ENCODE peak calls at places on chromosomes 4 and X, in four cellular contexts. G is IMR-90, U is K562, C is GM12878. A is an unnamed sample.
A peak's percentile ranks its signal among the peaks of the same experiment; 100 is the strongest.

GRCh38 chr4:56732301-56732700 is 51.2 kb upstream of the HOPX start:
- DNase-seq in G (no peak), U (no peak), C (no peak), A (no peak)

GRCh38 chrX:22922961-22923360 is 76.8 kb upstream of the DDX53 start:
- DNase-seq in G (peak; percentile 60), U (no peak), C (no peak), A (no peak)

GRCh38 chr4:139920552-139920951 is 233.4 kb downstream of the MAML3 start:
- DNase-seq in G (no peak), U (no peak), C (no peak), A (no peak)

GRCh38 chrX:45774961-45775360 is 574.3 kb upstream of the DIPK2B start:
- DNase-seq in G (peak; percentile 81), U (no peak), C (no peak), A (no peak)

GRCh38 chrX:107766470-107767140 is 9.0 kb downstream of the TSC22D3 start:
- DNase-seq in G (peak; percentile 21), U (no peak), C (no peak), A (no peak)

GRCh38 chr4:10620935-10621488 is 63.6 kb downstream of the CLNK start:
- DNase-seq in G (no peak), U (no peak), C (no peak), A (no peak)

GRCh38 chrX:125444659-125445058 is 125.0 kb downstream of the TEX13C start:
- DNase-seq in G (no peak), U (peak; percentile 66), C (no peak), A (no peak)

GRCh38 chr4:152436384-152436783 is 99.5 kb downstream of the FBXW7 start:
- DNase-seq in G (no peak), U (no peak), C (no peak), A (no peak)

GRCh38 chr4:54232151-54232688 is 3.1 kb downstream of the PDGFRA start:
- DNase-seq in G (no peak), U (no peak), C (no peak), A (no peak)

GRCh38 chr4:160825644-160826338 is 1338.0 kb downstream of the FSTL5 start:
- DNase-seq in G (no peak), U (no peak), C (no peak), A (no peak)

GRCh38 chr4:122163301-122163700 is 11.2 kb downstream of the BLTP1 start:
- DNase-seq in G (no peak), U (no peak), C (no peak), A (no peak)

GRCh38 chr4:14700544-14700943 is 301.7 kb upstream of the CPEB2 start:
- DNase-seq in G (no peak), U (no peak), C (no peak), A (no peak)

GRCh38 chrX:17631647-17632046 is 105.6 kb upstream of the SCML1 start:
- DNase-seq in G (no peak), U (no peak), C (no peak), A (no peak)

GRCh38 chrX:122934131-122934530 is 249.9 kb upstream of the GRIA3 start:
- DNase-seq in G (no peak), U (no peak), C (no peak), A (no peak)

GRCh38 chr4:147428583-147428982 is 52.3 kb upstream of the EDNRA start:
- DNase-seq in G (no peak), U (no peak), C (no peak), A (no peak)

GRCh38 chr4:3848323-3848722 is 82.1 kb downstream of the ADRA2C start:
- DNase-seq in G (no peak), U (no peak), C (no peak), A (no peak)

GRCh38 chr4:56757270-56757746 is 64.2 kb downstream of the SPINK2 start:
- DNase-seq in G (peak; percentile 75), U (no peak), C (no peak), A (peak; percentile 25)

GRCh38 chrX:25178555-25178954 is 162.8 kb upstream of the ARX start:
- DNase-seq in G (no peak), U (no peak), C (no peak), A (no peak)

GRCh38 chr4:53702334-53703266 is 111.3 kb upstream of the LNX1 start:
- DNase-seq in G (peak; percentile 77), U (no peak), C (peak; percentile 88), A (peak; percentile 70)

GRCh38 chr4:94532016-94532789 is 80.5 kb downstream of the PDLIM5 start:
- DNase-seq in G (peak; percentile 57), U (peak; percentile 77), C (no peak), A (no peak)

GRCh38 chr4:18075823-18076433 is 54.4 kb upstream of the LCORL start:
- DNase-seq in G (peak; percentile 12), U (peak; percentile 74), C (no peak), A (no peak)

GRCh38 chrX:10135561-10136399 is 21.0 kb upstream of the CLCN4 start:
- DNase-seq in G (no peak), U (no peak), C (no peak), A (no peak)

GRCh38 chr4:124334119-124334518 is 378.4 kb downstream of the ANKRD50 start:
- DNase-seq in G (peak; percentile 89), U (peak; percentile 57), C (no peak), A (peak; percentile 65)

GRCh38 chr4:107153228-107153627 is 117.1 kb upstream of the DKK2 start:
- DNase-seq in G (no peak), U (peak; percentile 1), C (no peak), A (no peak)

GRCh38 chr4:74451214-74451661 is 6.3 kb downstream of the AREG start:
- DNase-seq in G (peak; percentile 71), U (peak; percentile 82), C (no peak), A (peak; percentile 30)

GRCh38 chr4:17128268-17128667 is 229.8 kb upstream of the LDB2 start:
- DNase-seq in G (peak; percentile 44), U (no peak), C (no peak), A (no peak)

GRCh38 chr4:69760455-69760854 is at the start of gene SULT1B1:
- DNase-seq in G (peak; percentile 43), U (no peak), C (no peak), A (no peak)
- TF ChIP-seq ELK1 in G (no peak), U (no peak), C (no peak), A (no peak)

DNA sequence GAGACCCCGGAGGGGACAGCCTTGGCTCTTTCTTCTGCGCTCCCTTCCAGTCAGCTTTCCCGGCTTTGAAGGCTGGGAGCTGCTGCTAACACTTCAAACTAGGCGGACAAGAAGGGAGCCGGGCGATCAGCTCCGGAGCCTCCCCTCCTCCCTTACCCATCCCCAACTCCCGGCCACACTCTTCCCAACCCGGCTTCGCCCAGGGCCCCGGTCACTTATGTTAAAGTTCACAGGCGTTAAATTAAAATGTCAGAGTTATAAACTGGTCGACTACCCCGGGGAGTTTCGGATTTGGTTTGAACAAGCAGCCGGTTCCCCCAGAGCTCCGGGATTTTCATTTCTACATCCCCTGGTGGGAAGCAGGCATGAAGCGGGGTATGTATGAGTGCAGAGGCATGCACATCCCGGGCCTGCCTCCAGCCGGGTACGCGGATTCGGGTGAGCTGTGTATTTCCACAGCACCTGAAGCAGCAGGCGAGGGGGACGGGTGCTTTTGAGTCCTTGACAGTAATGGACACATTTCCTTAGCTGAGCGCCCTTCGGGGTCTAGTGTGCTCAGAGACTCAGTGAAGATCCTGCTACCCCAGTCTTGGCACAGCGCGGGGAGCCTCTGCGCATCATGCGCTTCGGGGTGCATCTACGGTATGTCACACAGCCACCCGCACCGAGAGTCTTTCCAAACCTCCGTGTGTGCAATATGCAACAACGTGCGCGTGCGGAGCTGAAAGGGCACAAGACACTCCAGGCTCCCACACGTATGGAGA is 883 bp downstream of the UNC5C start:
- DNase-seq in G (no peak), U (no peak), C (no peak), A (no peak)
- TF ChIP-seq ELK1 in G (no peak), U (no peak), C (no peak), A (no peak)

GRCh38 chrX:44338361-44338760 is 5.1 kb downstream of the EFHC2 start:
- DNase-seq in G (no peak), U (no peak), C (no peak), A (no peak)

GRCh38 chrX:44343412-44343942 is at the start of gene EFHC2:
- DNase-seq in G (no peak), U (peak; percentile 64), C (no peak), A (peak; percentile 19)

GRCh38 chrX:44342866-44343265 is 606 bp downstream of the EFHC2 start:
- DNase-seq in G (no peak), U (no peak), C (no peak), A (no peak)

GRCh38 chrX:44344687-44345086 is 1.2 kb upstream of the EFHC2 start:
- DNase-seq in G (no peak), U (peak; percentile 67), C (no peak), A (no peak)

GRCh38 chrX:44344194-44344593 is 722 bp upstream of the EFHC2 start:
- DNase-seq in G (no peak), U (peak; percentile 76), C (no peak), A (no peak)
- TF ChIP-seq ELK1 in G (no peak), U (no peak), C (no peak), A (no peak)

GRCh38 chrX:6226053-6226645 is 2.5 kb downstream of the NLGN4X start:
- DNase-seq in G (no peak), U (no peak), C (no peak), A (no peak)

GRCh38 chrX:6226646-6227444 is 1.8 kb downstream of the NLGN4X start:
- DNase-seq in G (no peak), U (no peak), C (no peak), A (no peak)

GRCh38 chrX:6225307-6226052 is 3.2 kb downstream of the NLGN4X start:
- DNase-seq in G (no peak), U (no peak), C (no peak), A (no peak)

GRCh38 chrX:6228720-6229119 is at the start of gene NLGN4X:
- DNase-seq in G (no peak), U (no peak), C (no peak), A (no peak)

DNA sequence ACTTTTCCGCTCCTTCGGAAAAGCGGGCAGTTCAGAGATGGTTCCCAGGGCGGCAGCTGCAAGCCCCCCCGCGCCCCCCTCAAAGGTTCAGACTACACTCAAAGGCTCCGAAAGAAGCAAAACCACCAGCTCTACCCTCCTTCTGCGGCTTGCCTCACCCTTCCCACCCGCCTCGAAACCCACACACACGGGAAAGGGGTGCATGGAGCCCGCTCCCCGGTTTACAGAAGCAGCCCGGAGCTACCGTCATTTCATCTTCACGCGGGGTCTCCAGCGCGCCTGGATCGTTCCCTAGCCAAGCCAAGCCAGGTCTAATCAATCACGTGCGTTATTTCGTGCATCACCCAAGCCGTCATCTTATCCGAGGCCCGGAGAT is 1.2 kb downstream of the NLGN4X start:
- DNase-seq in G (no peak), U (no peak), C (no peak), A (no peak)
- TF ChIP-seq ELK1 in G (no peak), U (no peak), C (no peak), A (no peak)